ENCODE peak calls at places on chromosomes 1 and 21, in ten cellular contexts. Y is hepatic stellate cell; B is CD8-positive, alpha-beta T cell; N is iPS-NIHi11; J is PC-3; C is GM12878; Q is NCI-H2081; P is activated CD4-positive, CD25-positive, alpha-beta regulatory T cell; F is EL; L is Calu3. Z is an unnamed sample.

GRCh38 chr1:40232444-40232843 is 15.3 kb upstream of the TMCO2 start:
- DNase-seq in F (no peak), L (no peak), J (no peak), C (peak; percentile 94), N (no peak), Y (no peak), B (peak; percentile 42), P (peak; percentile 32), Q (no peak), Z (no peak)

GRCh38 chr1:174160109-174160473 is 771 bp downstream of the RABGAP1L start:
- DNase-seq in J (peak; percentile 27), Q (no peak), Y (peak; percentile 55), C (no peak), B (no peak), F (peak; percentile 47), L (peak; percentile 48), N (peak; percentile 43), P (no peak), Z (peak; percentile 78)

GRCh38 chr1:51612349-51612982 is 4.4 kb upstream of the OSBPL9 start:
- DNase-seq in J (no peak), L (no peak), B (no peak), F (peak; percentile 43), N (no peak), C (no peak), Q (no peak), P (no peak), Y (no peak), Z (no peak)

GRCh38 chr1:79430437-79430836 is 423.9 kb upstream of the ADGRL4 start:
- DNase-seq in C (no peak), Q (no peak), L (no peak), N (no peak), Y (no peak), P (no peak), B (no peak), F (no peak), J (no peak), Z (no peak)

GRCh38 chr1:7702365-7702764 is 68.7 kb upstream of the VAMP3 start:
- DNase-seq in Q (peak; percentile 4), P (no peak), B (no peak), L (no peak), Y (no peak), F (no peak), N (peak; percentile 37), J (no peak), C (no peak), Z (no peak)

GRCh38 chr1:234631721-234632125 is 21.7 kb upstream of the IRF2BP2 start:
- DNase-seq in J (peak; percentile 85), P (no peak), C (no peak), Y (no peak), F (peak; percentile 93), B (no peak), N (no peak), Q (no peak), L (peak; percentile 88), Z (no peak)

GRCh38 chr1:210262897-210263272 is 30.3 kb downstream of the SERTAD4 start:
- DNase-seq in F (peak; percentile 26), N (no peak), C (no peak), Y (no peak), Q (no peak), B (no peak), P (no peak), J (peak; percentile 37), L (no peak), Z (no peak)

GRCh38 chr1:177948336-177948972 is 21.4 kb downstream of the SEC16B start:
- DNase-seq in F (peak; percentile 72), B (no peak), C (no peak), P (no peak), N (peak; percentile 70), Q (peak; percentile 63), L (peak; percentile 74), J (peak; percentile 70), Y (peak; percentile 66), Z (peak; percentile 40)

GRCh38 chr1:116359060-116359830 is 13.8 kb upstream of the ATP1A1 start:
- DNase-seq in Y (no peak), J (peak; percentile 83), L (no peak), C (no peak), B (no peak), Q (no peak), F (peak; percentile 48), N (no peak), P (no peak), Z (no peak)

GRCh38 chr1:20216574-20216973 is 30.3 kb upstream of the PLA2G2C start:
- DNase-seq in L (no peak), B (no peak), Y (no peak), C (no peak), J (peak; percentile 71), P (no peak), F (peak; percentile 28), N (no peak), Q (no peak), Z (peak; percentile 12)

GRCh38 chr1:176799327-176799726 is 336.4 kb downstream of the PAPPA2 start:
- DNase-seq in B (no peak), Q (no peak), J (no peak), P (no peak), N (no peak), F (no peak), L (no peak), C (no peak), Y (no peak), Z (no peak)

GRCh38 chr1:30933874-30934252 is 25.3 kb upstream of the SDC3 start:
- DNase-seq in B (no peak), F (peak; percentile 87), L (no peak), N (no peak), Q (no peak), J (peak; percentile 64), C (no peak), Y (peak; percentile 51), P (no peak), Z (no peak)

GRCh38 chr1:8381618-8382017 is 63.7 kb downstream of the SLC45A1 start:
- DNase-seq in Y (no peak), F (no peak), J (no peak), C (no peak), B (no peak), N (no peak), L (no peak), Q (no peak), P (no peak), Z (no peak)

GRCh38 chr21:16569679-16570078 is 839.9 kb downstream of the USP25 start:
- DNase-seq in B (no peak), C (no peak), N (no peak), F (peak; percentile 52), Y (no peak), Q (no peak), P (no peak), J (no peak), L (no peak), Z (peak; percentile 75)

GRCh38 chr1:200506471-200506870 is 96.6 kb upstream of the ZNF281 start:
- DNase-seq in L (no peak), C (no peak), J (no peak), Q (no peak), F (no peak), P (no peak), B (no peak), Y (no peak), N (no peak), Z (no peak)

GRCh38 chr1:2047749-2048729 is 2.2 kb upstream of the PRKCZ start:
- DNase-seq in L (no peak), Y (no peak), Q (no peak), F (no peak), P (no peak), B (no peak), J (no peak), C (no peak), N (no peak), Z (no peak)

GRCh38 chr1:24895511-24895910 is 34.6 kb downstream of the RUNX3 start:
- DNase-seq in F (no peak), Y (no peak), P (no peak), J (no peak), Q (no peak), B (no peak), N (no peak), L (no peak), C (no peak), Z (no peak)

GRCh38 chr1:245549981-245550701 is 395.4 kb downstream of the KIF26B start:
- DNase-seq in J (no peak), Y (no peak), B (no peak), P (no peak), Q (no peak), L (no peak), C (no peak), N (no peak), F (no peak), Z (no peak)

GRCh38 chr1:179770887-179771502 is 27.9 kb downstream of the FAM163A start:
- DNase-seq in L (no peak), F (no peak), J (peak; percentile 22), B (no peak), P (no peak), C (no peak), Q (no peak), Y (no peak), N (peak; percentile 35), Z (no peak)

GRCh38 chr21:43191521-43191920 is 22.7 kb downstream of the CRYAA start:
- DNase-seq in B (peak; percentile 0), Y (no peak), L (no peak), N (no peak), Q (no peak), P (no peak), F (no peak), C (no peak), J (no peak), Z (no peak)

GRCh38 chr21:31255846-31256395 is 88.1 kb downstream of the TIAM1 start:
- DNase-seq in B (no peak), C (no peak), J (no peak), Y (no peak), P (no peak), Q (no peak), L (no peak), N (no peak), F (no peak), Z (no peak)

GRCh38 chr1:89941110-89941770 is 53.7 kb upstream of the ZNF326 start:
- DNase-seq in N (no peak), J (no peak), L (no peak), F (no peak), Q (no peak), P (no peak), Y (no peak), B (no peak), C (peak; percentile 24), Z (peak; percentile 66)

Z was measured in erythroblast.